ENCODE peak calls at places on chromosome 20, in nine cellular contexts. W is PC-9, F is H7, O is neural progenitor cell, Y is H1, U is stomach, A is osteoblast, S is HepG2, X is cardiac muscle cell. C is an unnamed sample.

GRCh38 chr20:6613280-6613861 is 154.1 kb upstream of the BMP2 start:
- DNase-seq in X (no peak), O (no peak), Y (no peak), F (no peak), A (no peak), S (no peak), U (no peak), W (no peak), C (no peak)

GRCh38 chr20:51345601-51346101 is 196.9 kb downstream of the NFATC2 start:
- DNase-seq in U (no peak), W (peak; percentile 80), S (no peak), A (peak; percentile 93), X (no peak), F (no peak), Y (no peak), O (no peak), C (no peak)

GRCh38 chr20:44302026-44302669 is 8.9 kb downstream of the FITM2 start:
- DNase-seq in W (no peak), S (peak; percentile 96), A (no peak), F (no peak), X (peak; percentile 52), O (no peak), U (no peak), Y (no peak), C (no peak)

GRCh38 chr20:46367967-46368901 is 38.2 kb downstream of the ELMO2 start:
- DNase-seq in O (no peak), S (peak; percentile 56), U (no peak), W (peak; percentile 90), X (no peak), Y (no peak), A (no peak), F (no peak), C (no peak)

GRCh38 chr20:21505810-21506530 is 7.9 kb downstream of the NKX2-2 start:
- DNase-seq in O (peak; percentile 89), W (no peak), A (peak; percentile 99), U (peak; percentile 53), F (peak; percentile 96), S (no peak), X (peak; percentile 70), Y (peak; percentile 90), C (peak; percentile 39)

GRCh38 chr20:60138263-60139127 is 180.3 kb downstream of the CDH26 start:
- DNase-seq in A (no peak), Y (no peak), F (no peak), X (no peak), S (no peak), U (peak; percentile 55), O (no peak), W (no peak), C (no peak)

GRCh38 chr20:62299666-62300236 is 3.0 kb upstream of the ADRM1 start:
- DNase-seq in Y (no peak), U (no peak), A (no peak), F (no peak), W (no peak), S (no peak), O (no peak), X (no peak), C (no peak)

GRCh38 chr20:61263084-61263695 is 11.1 kb downstream of the CDH4 start:
- DNase-seq in Y (peak; percentile 95), X (no peak), S (no peak), U (no peak), A (peak; percentile 91), F (peak; percentile 74), W (no peak), O (peak; percentile 26), C (no peak)

GRCh38 chr20:36908603-36909002 is 32.7 kb downstream of the TLDC2 start:
- DNase-seq in O (no peak), X (no peak), U (no peak), Y (no peak), S (no peak), W (no peak), F (no peak), A (no peak), C (no peak)

DNA sequence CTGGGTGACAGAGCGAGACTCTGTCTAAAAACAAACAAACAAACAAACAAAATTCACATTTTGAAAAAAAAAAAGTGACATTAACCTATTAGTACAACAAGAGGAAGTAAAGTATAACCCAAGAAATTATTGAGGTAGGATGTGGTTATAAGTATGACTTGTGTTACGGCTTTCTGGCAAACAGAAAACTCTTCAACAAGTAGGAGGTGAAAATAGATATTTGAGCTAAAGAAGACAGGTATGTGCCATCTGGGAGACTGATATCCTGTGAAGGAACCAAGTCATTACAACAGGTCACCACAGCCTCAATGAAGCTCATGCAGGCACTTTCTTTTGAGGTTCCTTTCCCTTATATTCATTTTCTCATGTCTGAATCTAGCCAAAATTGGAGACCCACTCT is 28.8 kb downstream of the TLDC2 start:
- DNase-seq in F (no peak), Y (no peak), U (no peak), X (no peak), O (no peak), W (no peak), A (no peak), S (no peak), C (no peak)
- H3K36me3 ChIP-seq in F (peaks cover 9% of the 10 kb centered on the region), Y (peaks cover 52% of the 10 kb centered on the region), U (peaks cover 100% of the 10 kb centered on the region), X (no peaks in the 10 kb centered on the region), O (peaks cover 4% of the 10 kb centered on the region), W (no peaks in the 10 kb centered on the region), A (no peaks in the 10 kb centered on the region), S (peaks cover 6% of the 10 kb centered on the region), C (peaks cover 46% of the 10 kb centered on the region)

DNA sequence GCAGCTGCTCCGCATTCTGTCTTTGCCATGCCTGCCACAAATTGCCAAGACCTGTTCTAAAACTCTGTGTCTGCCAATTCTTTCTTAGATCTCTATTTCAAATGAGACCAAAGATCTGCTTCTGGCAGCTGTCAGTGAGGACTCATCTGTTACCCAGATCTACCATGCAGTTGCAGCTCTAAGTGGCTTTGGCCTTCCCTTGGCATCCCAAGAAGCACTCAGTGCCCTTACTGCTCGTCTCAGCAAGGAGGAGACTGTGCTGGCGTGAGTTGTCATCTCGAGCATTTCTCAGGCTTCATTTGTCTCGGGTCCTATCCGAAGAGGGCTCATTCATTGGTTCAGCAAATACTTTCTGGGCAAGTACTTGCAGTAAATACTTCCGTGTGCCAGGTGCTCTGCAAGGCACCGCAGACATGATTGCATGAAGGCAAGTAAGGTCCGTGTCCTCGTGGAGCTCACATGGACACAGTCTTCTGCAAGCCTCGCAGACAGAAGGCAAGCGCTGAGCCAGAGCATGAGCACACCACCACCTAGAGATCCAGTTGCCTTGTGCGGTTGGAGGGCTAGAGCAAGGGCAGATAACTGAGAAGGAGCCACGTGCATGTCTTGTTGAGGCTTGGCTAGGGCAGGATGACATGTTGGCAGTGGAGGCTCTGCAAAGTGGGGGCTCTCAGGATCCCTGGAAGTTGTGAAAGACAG is 19.8 kb upstream of the MROH8 start:
- DNase-seq in O (no peak), W (no peak), X (no peak), F (no peak), U (no peak), S (no peak), A (peak; percentile 25), Y (no peak), C (no peak)
- H3K36me3 ChIP-seq in O (peaks cover 6% of the 10 kb centered on the region), W (peaks cover 42% of the 10 kb centered on the region), X (peaks cover 23% of the 10 kb centered on the region), F (peaks cover 32% of the 10 kb centered on the region), U (peaks cover 85% of the 10 kb centered on the region), S (peaks cover 82% of the 10 kb centered on the region), A (peaks cover 24% of the 10 kb centered on the region), Y (peaks cover 52% of the 10 kb centered on the region), C (peaks cover 35% of the 10 kb centered on the region)

GRCh38 chr20:41467690-41468089 is 101.1 kb upstream of the EMILIN3 start:
- DNase-seq in O (no peak), Y (no peak), W (no peak), F (no peak), S (no peak), X (no peak), U (no peak), A (no peak), C (no peak)
- H3K36me3 ChIP-seq in O (peaks cover 3% of the 10 kb centered on the region), Y (peaks cover 32% of the 10 kb centered on the region), W (peaks cover 13% of the 10 kb centered on the region), F (peaks cover 13% of the 10 kb centered on the region), S (peaks cover 68% of the 10 kb centered on the region), X (peaks cover 26% of the 10 kb centered on the region), U (peaks cover 60% of the 10 kb centered on the region), A (peaks cover 27% of the 10 kb centered on the region), C (peaks cover 24% of the 10 kb centered on the region)

DNA sequence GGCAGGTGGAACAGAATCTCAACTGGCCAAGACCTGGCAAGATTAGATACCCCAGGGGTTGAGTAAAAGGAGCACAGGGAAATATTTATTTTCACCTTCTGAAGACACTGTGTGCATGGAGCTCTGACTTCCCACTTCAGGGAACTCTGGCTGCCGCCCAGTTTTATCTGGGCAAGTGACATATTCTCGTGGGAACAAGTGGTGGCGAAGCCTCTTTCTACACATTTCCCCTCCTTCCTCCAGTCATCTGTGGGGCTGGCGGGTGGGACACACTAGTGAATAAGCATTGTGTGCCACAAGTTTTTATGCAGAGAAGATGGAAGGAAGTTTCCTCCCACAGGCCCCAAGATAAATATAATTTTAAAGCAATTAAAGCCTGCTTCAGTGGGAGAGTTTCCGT is 23.6 kb downstream of the NSFL1C start:
- DNase-seq in O (no peak), S (no peak), U (no peak), A (no peak), W (no peak), Y (no peak), F (no peak), X (no peak), C (no peak)
- H3K36me3 ChIP-seq in O (no peaks in the 10 kb centered on the region), S (peaks cover 68% of the 10 kb centered on the region), U (peaks cover 84% of the 10 kb centered on the region), A (peaks cover 54% of the 10 kb centered on the region), W (peaks cover 30% of the 10 kb centered on the region), Y (peaks cover 55% of the 10 kb centered on the region), F (peaks cover 43% of the 10 kb centered on the region), X (peaks cover 49% of the 10 kb centered on the region), C (peaks cover 42% of the 10 kb centered on the region)

GRCh38 chr20:3010985-3011723 is 32.3 kb upstream of the GNRH2 start:
- DNase-seq in Y (no peak), A (peak; percentile 88), F (peak; percentile 2), U (no peak), S (no peak), W (no peak), O (no peak), X (no peak), C (no peak)
- H3K36me3 ChIP-seq in Y (peaks cover 11% of the 10 kb centered on the region), A (peaks cover 21% of the 10 kb centered on the region), F (peaks cover 3% of the 10 kb centered on the region), U (peaks cover 81% of the 10 kb centered on the region), S (peaks cover 41% of the 10 kb centered on the region), W (no peaks in the 10 kb centered on the region), O (peaks cover 16% of the 10 kb centered on the region), X (peaks cover 19% of the 10 kb centered on the region), C (peaks cover 29% of the 10 kb centered on the region)